ENCODE peak calls at places on chromosome 7, in five cellular contexts. U, A, F, I and N are unnamed samples.

GRCh38 chr7:8274589-8274988 is 12.6 kb upstream of the ICA1 start:
- DNase-seq in U (no peak), F (no peak), A (no peak), I (no peak), N (no peak)

GRCh38 chr7:111486472-111487142 is 75.7 kb downstream of the IMMP2L start:
- DNase-seq in I (peak; percentile 3), U (no peak), A (peak; percentile 77), F (peak; percentile 8), N (peak; percentile 29)

GRCh38 chr7:155166108-155166507 is 96.0 kb downstream of the HTR5A start:
- DNase-seq in I (no peak), A (peak; percentile 47), F (no peak), U (no peak), N (no peak)

GRCh38 chr7:41869091-41869490 is 166.2 kb upstream of the INHBA start:
- DNase-seq in U (no peak), A (peak; percentile 72), I (no peak), F (no peak), N (no peak)

GRCh38 chr7:28984631-28985030 is 26.5 kb upstream of the TRIL start:
- DNase-seq in A (peak; percentile 91), I (no peak), F (peak; percentile 58), U (no peak), N (peak; percentile 49)

GRCh38 chr7:49700841-49701240 is 72.6 kb upstream of the VWC2 start:
- DNase-seq in I (no peak), U (no peak), F (no peak), A (no peak), N (no peak)

GRCh38 chr7:30598121-30598876 is 3.6 kb downstream of the GARS1 start:
- DNase-seq in A (peak; percentile 38), I (no peak), F (no peak), U (no peak), N (no peak)

GRCh38 chr7:7765422-7765821 is 47.0 kb upstream of the RPA3 start:
- DNase-seq in U (no peak), I (peak; percentile 30), A (no peak), F (no peak), N (no peak)

GRCh38 chr7:81150951-81151361 is 232.1 kb upstream of the SEMA3C start:
- DNase-seq in A (peak; percentile 15), F (no peak), I (no peak), U (no peak), N (no peak)

GRCh38 chr7:5510426-5511045 is 86.9 kb upstream of the TNRC18 start:
- DNase-seq in F (no peak), A (no peak), I (no peak), U (no peak), N (no peak)

GRCh38 chr7:83414947-83415346 is 234.0 kb downstream of the SEMA3E start:
- DNase-seq in A (no peak), F (no peak), U (no peak), I (no peak), N (no peak)

GRCh38 chr7:123242467-123243097 is 42.8 kb upstream of the SLC13A1 start:
- DNase-seq in F (no peak), I (no peak), U (no peak), A (no peak), N (no peak)

GRCh38 chr7:73865738-73866445 is 4.9 kb downstream of the TMEM270 start:
- DNase-seq in I (no peak), A (peak; percentile 72), F (peak; percentile 46), U (no peak), N (peak; percentile 35)

GRCh38 chr7:73838642-73839041 is 3.7 kb downstream of the METTL27 start:
- DNase-seq in U (no peak), A (no peak), I (no peak), F (no peak), N (no peak)

GRCh38 chr7:120950026-120950538 is 495 bp upstream of the ING3 start:
- DNase-seq in I (no peak), U (no peak), F (no peak), A (no peak), N (no peak)

GRCh38 chr7:131949659-131950058 is 393.2 kb upstream of the PODXL start:
- DNase-seq in I (no peak), F (no peak), U (no peak), A (no peak), N (no peak)

DNA sequence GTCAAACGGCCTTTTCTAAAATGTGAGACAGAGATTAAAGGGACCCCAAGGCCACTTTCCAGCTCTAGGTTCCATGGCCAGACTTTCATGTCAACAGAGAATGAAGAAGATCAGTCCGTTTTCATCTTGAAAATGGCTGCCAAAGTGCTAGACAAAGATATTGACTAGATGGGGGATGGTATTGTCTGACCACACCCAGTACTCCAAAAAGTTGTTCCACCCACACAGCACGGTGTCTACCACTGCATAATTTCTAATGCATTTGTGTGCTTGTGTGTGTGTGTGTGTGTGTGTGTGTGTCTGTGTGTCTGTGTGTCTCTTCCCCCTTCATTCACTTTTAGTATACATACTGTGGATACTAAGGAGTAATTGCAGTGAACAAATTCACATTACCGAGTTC is 1.3 kb downstream of the COL1A2 start:
- DNase-seq in U (no peak), A (peak; percentile 83), F (no peak), I (no peak), N (no peak)
- H3K4me3 ChIP-seq in U (peak overlapping the region; percentile 74), A (peak overlapping the region; percentile 89), F (peak overlapping the region; percentile 2), I (no peak overlapping the region), N (no peak overlapping the region)

GRCh38 chr7:6705959-6706665 is 635 bp downstream of the ZNF12 start:
- DNase-seq in I (peak; percentile 63), U (no peak), A (peak; percentile 38), F (peak; percentile 35), N (peak; percentile 54)

DNA sequence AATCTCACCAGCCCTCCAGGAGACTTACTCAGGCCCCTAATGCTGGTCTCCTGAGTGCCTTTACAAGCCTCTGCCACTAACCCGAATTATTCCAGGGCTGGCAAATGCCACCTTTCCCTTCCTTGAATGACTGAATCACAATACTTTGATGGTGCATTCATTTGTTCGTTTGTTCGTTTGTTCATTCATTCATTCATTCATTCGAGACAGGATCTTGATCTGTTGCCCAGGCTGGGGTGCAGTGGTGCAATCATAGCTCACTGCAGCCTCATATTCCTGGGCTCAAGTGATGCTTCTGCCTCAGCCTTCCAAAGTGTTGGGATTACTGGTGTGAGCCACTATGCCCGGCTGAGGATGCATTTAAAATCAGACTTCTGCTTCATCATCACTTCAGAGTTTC is 6.0 kb downstream of the ZNF12 start:
- DNase-seq in A (no peak), U (no peak), I (no peak), F (no peak), N (no peak)
- H3K36me3 ChIP-seq in A (peaks cover 12% of the 10 kb centered on the region), U (peaks cover 75% of the 10 kb centered on the region), I (peaks cover 39% of the 10 kb centered on the region), F (peaks cover 61% of the 10 kb centered on the region), N (no peaks in the 10 kb centered on the region)

GRCh38 chr7:75818462-75818861 is 4.9 kb upstream of the CCL24 start:
- DNase-seq in I (no peak), U (no peak), F (no peak), A (no peak), N (no peak)
- H3K4me3 ChIP-seq in I (no peak overlapping the region), U (no peak overlapping the region), F (no peak overlapping the region), A (no peak overlapping the region), N (no peak overlapping the region)

DNA sequence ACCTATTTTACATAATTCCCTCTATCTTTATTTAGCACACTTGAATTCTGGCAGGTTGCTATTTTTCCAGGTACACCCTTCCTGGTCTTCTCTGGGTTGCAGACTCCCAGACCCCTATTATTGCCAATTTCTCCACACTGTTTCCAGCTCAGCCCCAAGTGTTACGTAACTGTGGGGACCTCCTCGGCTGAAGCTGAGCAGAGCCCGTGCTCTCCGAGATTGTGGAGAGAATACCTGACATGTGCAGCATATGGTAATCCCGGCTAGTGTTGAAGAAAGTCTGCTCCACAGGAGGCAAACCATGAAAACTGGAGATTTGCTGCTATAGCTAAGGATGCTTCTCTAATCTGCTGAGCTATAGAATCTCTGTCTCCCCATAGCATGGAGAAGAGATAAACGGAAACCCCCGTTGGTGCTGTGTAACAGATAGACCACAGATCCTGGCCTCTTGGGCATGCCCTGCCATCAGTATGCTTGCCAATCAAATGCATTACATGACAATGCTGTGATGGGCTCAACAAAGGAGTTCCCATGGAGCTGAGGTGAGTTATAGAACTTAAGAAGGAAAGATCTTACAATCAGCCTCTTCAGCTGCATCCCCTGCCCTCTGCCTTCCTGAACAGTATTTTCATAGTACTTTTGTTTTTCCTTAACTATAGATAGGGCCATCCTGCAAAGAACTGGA is 144.6 kb upstream of the AOAH start:
- DNase-seq in A (no peak), U (no peak), I (no peak), F (no peak), N (no peak)
- H3K36me3 ChIP-seq in A (no peaks in the 10 kb centered on the region), U (no peaks in the 10 kb centered on the region), I (peaks cover 15% of the 10 kb centered on the region), F (peaks cover 20% of the 10 kb centered on the region), N (no peaks in the 10 kb centered on the region)

DNA sequence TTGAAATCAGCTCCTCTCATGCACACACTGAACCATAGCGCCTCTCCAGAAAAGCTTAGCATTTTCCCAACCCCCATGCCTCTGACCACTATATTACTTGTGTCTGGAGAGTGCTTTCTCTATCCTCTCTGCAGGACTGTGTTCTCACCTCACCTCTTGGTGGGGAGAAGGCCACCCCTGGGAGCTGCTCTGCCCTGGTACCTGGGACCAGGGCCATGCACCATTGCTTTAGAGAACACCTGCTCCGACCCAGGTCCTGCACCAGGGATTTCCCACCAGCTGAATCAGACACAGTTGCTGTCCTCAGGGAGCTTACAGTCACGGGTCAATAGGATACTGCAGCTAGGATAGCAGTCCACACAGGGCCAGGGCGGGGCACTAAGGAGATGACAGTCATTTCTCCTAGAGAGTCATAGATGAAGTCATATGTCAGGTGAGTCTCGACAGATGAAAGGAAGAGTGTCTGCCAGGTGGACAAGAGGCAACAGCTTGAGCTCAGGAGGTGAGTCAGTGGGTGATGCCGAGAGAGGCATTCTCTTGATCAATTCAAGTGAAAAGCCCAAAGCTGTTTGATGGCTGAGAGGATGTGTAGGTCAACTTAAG is 619 bp upstream of the LMTK2 start:
- DNase-seq in U (no peak), A (no peak), I (no peak), F (peak; percentile 23), N (no peak)
- H3K4me3 ChIP-seq in U (peak overlapping the region; percentile 93), A (no peak overlapping the region), I (no peak overlapping the region), F (no peak overlapping the region), N (no peak overlapping the region)